ENCODE peak calls at places on chromosomes 11 and 22, in nine cellular contexts. Q, T, X, Y, J, N, G, H and K are unnamed samples. For H3K4me1, the result is how much of the 10 kb centered on the place peaks cover.

GRCh38 chr11:47587733-47588326 is 1.4 kb downstream of the FAM180B start:
- DNase-seq in Q (peak), T (no peak), X (no peak), Y (no peak), J (no peak), N (no peak), G (no peak), H (no peak), K (no peak)

GRCh38 chr11:70387564-70387963 is 10.8 kb upstream of the CTTN start:
- DNase-seq in Q (no peak), T (no peak), X (no peak), Y (no peak), J (no peak), N (no peak), G (no peak), H (no peak), K (no peak)

GRCh38 chr11:72829178-72829577 is 15.0 kb downstream of the ATG16L2 start:
- DNase-seq in Q (no peak), T (no peak), X (no peak), Y (no peak), J (no peak), N (no peak), G (no peak), H (no peak), K (no peak)

GRCh38 chr11:79546366-79546765 is 105.5 kb upstream of the TENM4 start:
- DNase-seq in Q (no peak), T (no peak), X (no peak), Y (no peak), J (no peak), N (no peak), G (no peak), H (no peak), K (no peak)

GRCh38 chr11:111918390-111919256 is at the start of gene C11orf52:
- DNase-seq in Q (peak), T (peak), X (no peak), Y (peak), J (peak), N (peak), G (peak), H (peak), K (no peak)

GRCh38 chr11:130428271-130428670 is at the start of gene ADAMTS8:
- DNase-seq in Q (peak), T (peak), X (peak), Y (peak), J (no peak), N (no peak), G (no peak), H (no peak), K (no peak)

GRCh38 chr11:40291304-40292100 is 1168.0 kb downstream of the LRRC4C start:
- DNase-seq in Q (no peak), T (no peak), X (no peak), Y (peak), J (no peak), N (no peak), G (no peak), H (no peak), K (no peak)

GRCh38 chr11:83132191-83132590 is 24.7 kb upstream of the PCF11 start:
- DNase-seq in Q (no peak), T (no peak), X (no peak), Y (no peak), J (no peak), N (peak), G (no peak), H (no peak), K (no peak)

GRCh38 chr11:2077061-2077802 is 62.0 kb downstream of the IGF2 start:
- DNase-seq in Q (peak), T (no peak), X (no peak), Y (no peak), J (no peak), N (peak), G (no peak), H (no peak), K (no peak)

GRCh38 chr11:95228081-95228859 is 2.7 kb downstream of the SESN3 start:
- DNase-seq in Q (peak), T (no peak), X (no peak), Y (no peak), J (no peak), N (peak), G (no peak), H (no peak), K (no peak)

GRCh38 chr11:61516191-61516590 is 7.6 kb downstream of the LRRC10B start:
- DNase-seq in Q (peak), T (peak), X (no peak), Y (peak), J (no peak), N (no peak), G (no peak), H (no peak), K (no peak)

GRCh38 chr22:29689872-29690213 is 30.0 kb upstream of the CABP7 start:
- DNase-seq in Q (peak), T (peak), X (peak), Y (peak), J (peak), N (peak), G (no peak), H (peak), K (peak)

GRCh38 chr22:27416553-27417427 is 384.8 kb downstream of the MN1 start:
- DNase-seq in Q (peak), T (peak), X (peak), Y (peak), J (peak), N (peak), G (no peak), H (no peak), K (no peak)

GRCh38 chr22:42960146-42960509 is 54.8 kb downstream of the PACSIN2 start:
- DNase-seq in Q (no peak), T (no peak), X (no peak), Y (no peak), J (no peak), N (no peak), G (no peak), H (no peak), K (no peak)

GRCh38 chr11:97956904-97957303 is 1063.8 kb upstream of the CNTN5 start:
- DNase-seq in Q (no peak), T (peak), X (no peak), Y (no peak), J (no peak), N (no peak), G (no peak), H (no peak), K (no peak)

GRCh38 chr11:22624742-22625447 is 728 bp downstream of the FANCF start:
- DNase-seq in Q (peak), T (peak), X (peak), Y (peak), J (peak), N (peak), G (peak), H (peak), K (peak)

GRCh38 chr11:62171261-62171723 is 18.7 kb upstream of the SCGB1D1 start:
- DNase-seq in Q (peak), T (peak), X (peak), Y (peak), J (peak), N (peak), G (peak), H (peak), K (peak)

GRCh38 chr11:13638436-13638835 is 30.0 kb upstream of the FAR1 start:
- DNase-seq in Q (no peak), T (no peak), X (no peak), Y (no peak), J (no peak), N (no peak), G (no peak), H (no peak), K (no peak)

GRCh38 chr11:29318134-29318845 is 698.5 kb downstream of the KCNA4 start:
- DNase-seq in Q (peak), T (no peak), X (no peak), Y (no peak), J (no peak), N (peak), G (no peak), H (no peak), K (no peak)

GRCh38 chr11:65903068-65903481 is 2.9 kb upstream of the FOSL1 start:
- DNase-seq in Q (peak), T (peak), X (no peak), Y (peak), J (peak), N (peak), G (peak), H (no peak), K (no peak)

GRCh38 chr11:104997288-104997687 is 25.7 kb downstream of the CASP5 start:
- DNase-seq in Q (no peak), T (no peak), X (no peak), Y (no peak), J (peak), N (peak), G (no peak), H (no peak), K (no peak)

GRCh38 chr11:2459796-2460531 is 15.2 kb downstream of the KCNQ1 start:
- DNase-seq in Q (no peak), T (peak), X (peak), Y (no peak), J (no peak), N (no peak), G (no peak), H (peak), K (no peak)

GRCh38 chr22:21443057-21443734 is 24.0 kb upstream of the TMEM191C start:
- DNase-seq in Q (no peak), T (no peak), X (no peak), Y (peak), J (no peak), N (no peak), G (no peak), H (no peak), K (no peak)

GRCh38 chr11:23123766-23124165 is 263.5 kb upstream of the CCDC179 start:
- DNase-seq in Q (peak), T (no peak), X (no peak), Y (no peak), J (peak), N (peak), G (no peak), H (no peak), K (no peak)

GRCh38 chr11:134025086-134025437 is 43.8 kb upstream of the JAM3 start:
- DNase-seq in Q (no peak), T (no peak), X (no peak), Y (no peak), J (no peak), N (no peak), G (no peak), H (no peak), K (no peak)

GRCh38 chr11:44785856-44786606 is 59.3 kb downstream of the TSPAN18 start:
- DNase-seq in Q (no peak), T (peak), X (peak), Y (peak), J (no peak), N (peak), G (no peak), H (no peak), K (peak)

GRCh38 chr11:131240421-131240820 is 130.0 kb upstream of the NTM start:
- DNase-seq in Q (no peak), T (no peak), X (no peak), Y (no peak), J (no peak), N (no peak), G (no peak), H (no peak), K (no peak)

GRCh38 chr22:47795477-47796127 is 1033.2 kb downstream of the TBC1D22A start:
- DNase-seq in Q (no peak), T (no peak), X (no peak), Y (peak), J (no peak), N (no peak), G (no peak), H (no peak), K (no peak)

GRCh38 chr11:46127150-46127638 is 5.9 kb upstream of the PHF21A start:
- DNase-seq in Q (peak), T (peak), X (peak), Y (peak), J (no peak), N (peak), G (peak), H (peak), K (peak)

DNA sequence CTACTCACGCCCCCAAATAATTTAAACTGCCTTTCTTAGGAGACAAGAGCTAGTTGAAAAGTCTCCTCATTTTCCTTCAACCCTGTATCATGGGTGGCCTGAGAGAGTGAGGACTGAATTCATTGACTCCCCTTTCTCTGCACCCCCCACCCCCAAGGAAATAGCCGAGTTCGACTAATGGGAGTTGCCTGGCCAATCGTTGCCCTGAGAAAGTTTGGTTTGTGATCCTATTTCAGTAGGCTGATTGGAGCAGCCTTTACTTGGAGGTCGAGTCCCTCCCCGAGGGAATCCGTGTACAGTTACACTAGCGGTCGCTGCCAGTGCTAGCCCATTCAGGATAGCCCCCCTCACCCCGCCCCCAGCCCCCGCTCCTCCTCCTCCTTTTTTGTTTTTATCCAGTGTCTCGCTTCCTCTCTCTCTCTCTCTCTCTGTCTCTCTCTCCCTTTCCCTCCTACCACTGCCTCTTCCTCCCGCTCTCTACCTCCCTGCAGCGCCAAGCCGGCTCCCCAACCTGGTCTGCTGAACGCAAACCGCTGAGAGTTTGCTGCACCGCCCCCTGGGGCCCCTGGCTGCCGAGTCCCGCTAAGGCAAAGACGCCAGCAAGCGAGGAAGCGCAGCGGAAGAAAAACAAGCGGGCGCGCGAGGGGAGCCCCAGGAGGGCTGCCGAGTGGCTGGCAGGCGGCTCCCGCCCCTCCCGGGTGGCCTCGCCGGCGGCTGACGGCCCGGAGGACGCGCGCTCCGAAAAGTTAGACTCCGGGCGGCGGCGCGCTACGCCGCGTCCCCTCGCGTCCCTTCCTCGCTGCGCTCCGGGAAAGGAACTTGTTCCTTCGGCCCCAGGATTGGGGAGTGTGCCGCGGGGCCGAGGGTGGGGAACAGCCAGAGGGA is at the start of gene GRAMD1B:
- DNase-seq in Q (peak), T (peak), X (peak), Y (peak), J (peak), N (peak), G (no peak), H (peak), K (no peak)
- TF ChIP-seq EZH2phosphoT487 in Q (no peak), T (no peak), X (no peak), Y (no peak), J (no peak), N (no peak), G (no peak), H (no peak), K (no peak)

DNA sequence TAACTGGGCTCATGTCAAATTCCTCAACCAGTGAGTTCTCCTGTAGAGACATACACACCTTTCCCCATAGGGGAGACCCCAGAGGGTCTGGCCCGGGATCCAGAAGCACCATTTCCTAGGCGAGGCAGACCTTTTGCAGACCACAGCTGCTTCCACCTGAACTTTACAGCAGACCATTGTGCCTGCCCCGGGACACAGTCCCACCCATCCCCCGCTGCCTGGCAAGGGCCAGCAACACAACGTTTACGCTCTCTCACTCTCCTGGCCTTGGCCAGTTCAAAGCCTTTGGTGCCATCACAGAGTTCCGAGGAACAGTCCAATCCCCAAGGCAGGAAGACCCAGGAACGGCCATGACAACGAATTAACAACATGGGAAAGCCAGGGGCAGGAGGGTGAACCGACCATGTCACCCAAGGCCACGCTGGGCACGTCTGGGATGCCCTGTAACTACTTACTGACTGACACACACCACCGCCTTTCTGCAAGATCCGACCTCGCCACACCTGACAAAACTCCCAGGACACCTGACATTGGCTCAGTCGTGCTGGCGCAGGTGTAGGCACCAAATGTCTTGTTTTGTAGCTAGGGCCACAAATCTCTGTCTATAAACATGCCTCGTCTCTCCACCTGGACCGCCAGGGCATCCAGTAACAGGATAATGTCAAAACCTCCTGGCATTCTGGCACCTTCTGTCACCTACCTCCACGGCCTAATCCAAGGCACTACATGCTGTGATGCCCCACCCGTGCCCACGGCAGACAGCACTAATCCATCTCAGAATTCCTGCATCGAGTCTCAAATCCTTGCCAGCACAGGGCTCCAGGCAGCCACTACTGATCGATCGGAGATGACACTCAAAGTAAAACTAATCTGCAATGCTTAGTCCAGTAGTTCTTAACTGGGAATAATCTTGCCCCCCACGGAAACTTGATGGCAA is 51.3 kb downstream of the MYH9 start:
- DNase-seq in Q (no peak), T (no peak), X (no peak), Y (no peak), J (no peak), N (no peak), G (no peak), H (no peak), K (no peak)
- H3K4me1 ChIP-seq in Q (half or more), T (under half), X (half or more), Y (under half), J (under half), N (under half), G (under half), H (half or more), K (under half)

GRCh38 chr22:38135133-38135706 is 24.7 kb upstream of the BAIAP2L2 start:
- DNase-seq in Q (peak), T (no peak), X (no peak), Y (no peak), J (no peak), N (peak), G (peak), H (no peak), K (no peak)

GRCh38 chr22:38132136-38132535 is 21.7 kb upstream of the BAIAP2L2 start:
- DNase-seq in Q (no peak), T (no peak), X (no peak), Y (no peak), J (no peak), N (no peak), G (no peak), H (no peak), K (no peak)

GRCh38 chr22:38131399-38131798 is 20.9 kb upstream of the BAIAP2L2 start:
- DNase-seq in Q (no peak), T (no peak), X (no peak), Y (no peak), J (no peak), N (no peak), G (no peak), H (no peak), K (no peak)

GRCh38 chr22:38132794-38133193 is 22.3 kb upstream of the BAIAP2L2 start:
- DNase-seq in Q (no peak), T (no peak), X (no peak), Y (no peak), J (no peak), N (no peak), G (no peak), H (no peak), K (no peak)

GRCh38 chr22:38133331-38133730 is 22.8 kb upstream of the BAIAP2L2 start:
- DNase-seq in Q (no peak), T (no peak), X (no peak), Y (no peak), J (no peak), N (no peak), G (no peak), H (no peak), K (no peak)
- TF ChIP-seq EZH2phosphoT487 in Q (no peak), T (no peak), X (no peak), Y (no peak), J (no peak), N (no peak), G (no peak), H (no peak), K (no peak)

DNA sequence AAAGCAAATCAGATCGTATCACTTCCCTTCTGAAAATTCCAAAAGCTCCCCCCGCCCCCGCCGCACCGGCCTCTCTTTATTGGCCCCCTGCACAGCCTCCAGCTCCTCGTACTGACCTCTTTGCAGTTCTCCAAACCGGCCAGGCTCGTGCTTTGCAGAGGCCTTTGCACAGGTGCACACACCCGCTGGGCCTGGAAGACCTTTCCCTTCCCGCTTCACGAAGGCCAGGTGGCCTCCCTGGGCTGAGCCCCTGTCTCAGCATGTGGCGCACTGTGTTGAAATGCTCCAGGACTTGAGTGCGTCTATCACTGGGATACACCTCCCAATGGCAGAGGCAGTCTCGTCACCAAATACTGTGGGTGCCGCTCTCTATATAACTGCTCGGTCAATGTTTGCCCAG is 13.2 kb upstream of the ADA2 start:
- DNase-seq in Q (no peak), T (peak), X (no peak), Y (peak), J (no peak), N (no peak), G (no peak), H (no peak), K (no peak)
- H3K4me1 ChIP-seq in Q (under half), T (under half), X (under half), Y (under half), J (under half), N (under half), G (under half), H (under half), K (under half)

DNA sequence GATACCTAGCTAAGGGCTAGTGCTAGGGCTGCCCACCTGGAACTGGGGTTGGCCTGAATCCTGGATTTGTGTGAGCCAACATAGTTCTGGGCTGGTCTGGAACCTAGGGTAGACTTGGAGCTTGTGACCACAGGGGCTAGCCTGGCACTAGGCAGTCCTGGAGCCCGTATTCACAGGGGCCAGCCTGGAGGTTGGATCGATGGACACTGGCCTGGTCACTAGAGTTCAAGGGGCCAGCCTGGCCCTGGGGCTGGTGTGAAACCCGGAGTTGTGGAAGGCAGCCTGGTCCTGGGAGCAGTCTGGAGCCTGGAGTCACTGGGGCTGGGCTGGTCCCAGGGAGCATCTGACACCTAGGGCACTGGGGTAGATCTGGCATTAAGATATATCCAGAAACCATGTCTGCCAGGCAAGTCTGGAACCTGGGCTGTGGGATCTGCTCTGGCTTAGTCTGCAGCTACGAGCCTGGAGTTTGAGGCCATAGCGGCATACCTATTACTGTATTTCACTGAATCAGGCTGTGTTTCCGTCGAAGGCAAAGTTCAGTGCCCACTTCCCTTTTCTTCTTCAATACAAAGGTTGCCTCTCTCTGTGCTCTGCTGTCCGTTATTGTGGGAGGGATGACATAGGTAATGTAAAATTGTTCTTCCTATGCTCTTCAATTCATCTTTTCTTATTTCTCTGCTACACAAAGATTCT is 9.1 kb upstream of the GLYATL1B start:
- DNase-seq in Q (no peak), T (no peak), X (no peak), Y (no peak), J (no peak), N (no peak), G (no peak), H (no peak), K (peak)
- TF ChIP-seq EZH2phosphoT487 in Q (no peak), T (no peak), X (no peak), Y (no peak), J (no peak), N (no peak), G (no peak), H (no peak), K (no peak)

GRCh38 chr11:118503216-118503615 is 24.1 kb upstream of the TTC36 start:
- DNase-seq in Q (no peak), T (no peak), X (no peak), Y (no peak), J (no peak), N (no peak), G (no peak), H (no peak), K (no peak)
- H3K4me1 ChIP-seq in Q (under half), T (under half), X (under half), Y (under half), J (under half), N (under half), G (under half), H (under half), K (under half)